ENCODE peak calls at places on chromosomes 5 and 9, in ten cellular contexts. O is tibial nerve, J is left ventricle myocardium inferior, E is Panc1, V is A549, B is body of pancreas, Y is tibial artery, U is heart right ventricle, K is uterus, C is HCT116. T is an unnamed sample. For H3K4me1, the result is how much of the 10 kb centered on the place peaks cover.

GRCh38 chr5:168366124-168366523 is 74.7 kb downstream of the WWC1 start:
- DNase-seq in O (no peak), J (no peak), E (peak), V (peak), B (no peak), Y (no peak), U (no peak), K (no peak), C (no peak), T (no peak)

GRCh38 chr5:79508354-79508753 is 5.6 kb downstream of the HOMER1 start:
- DNase-seq in O (no peak), J (no peak), E (no peak), V (no peak), B (no peak), Y (no peak), U (no peak), K (no peak), C (no peak), T (no peak)

GRCh38 chr9:113609562-113610318 is 146.2 kb downstream of the RGS3 start:
- DNase-seq in O (peak), J (peak), E (no peak), V (no peak), B (peak), Y (peak), U (peak), K (peak), C (no peak), T (no peak)

GRCh38 chr5:95392593-95393182 is 1.5 kb downstream of the FAM81B start:
- DNase-seq in O (no peak), J (no peak), E (no peak), V (peak), B (peak), Y (no peak), U (no peak), K (no peak), C (no peak), T (no peak)

GRCh38 chr9:95627802-95628201 is 111.0 kb upstream of the PTCH1 start:
- DNase-seq in O (no peak), J (no peak), E (no peak), V (no peak), B (no peak), Y (no peak), U (no peak), K (no peak), C (no peak), T (no peak)

GRCh38 chr9:22084336-22085035 is 75.4 kb upstream of the CDKN2B start:
- DNase-seq in O (no peak), J (no peak), E (no peak), V (no peak), B (no peak), Y (no peak), U (no peak), K (no peak), C (peak), T (no peak)

GRCh38 chr5:163964650-163965049 is 459.2 kb downstream of the MAT2B start:
- DNase-seq in O (no peak), J (no peak), E (no peak), V (no peak), B (no peak), Y (no peak), U (no peak), K (no peak), C (no peak), T (no peak)

GRCh38 chr5:135966790-135967189 is 12.0 kb upstream of the LECT2 start:
- DNase-seq in O (no peak), J (no peak), E (no peak), V (no peak), B (no peak), Y (no peak), U (no peak), K (no peak), C (no peak), T (no peak)

GRCh38 chr5:124692324-124692723 is 54.1 kb downstream of the ZNF608 start:
- DNase-seq in O (no peak), J (no peak), E (no peak), V (no peak), B (no peak), Y (no peak), U (no peak), K (no peak), C (no peak), T (no peak)

GRCh38 chr5:142568271-142568995 is 117.5 kb downstream of the FGF1 start:
- DNase-seq in O (no peak), J (no peak), E (no peak), V (no peak), B (no peak), Y (peak), U (peak), K (peak), C (no peak), T (no peak)

GRCh38 chr9:82939451-82939850 is 123.5 kb downstream of the RASEF start:
- DNase-seq in O (no peak), J (no peak), E (no peak), V (peak), B (peak), Y (no peak), U (no peak), K (no peak), C (no peak), T (no peak)

GRCh38 chr5:177519463-177520235 is 2.9 kb upstream of the DDX41 start:
- DNase-seq in O (no peak), J (no peak), E (no peak), V (no peak), B (no peak), Y (no peak), U (no peak), K (no peak), C (no peak), T (peak)

GRCh38 chr5:145362261-145362660 is 472.9 kb downstream of the PRELID2 start:
- DNase-seq in O (no peak), J (no peak), E (no peak), V (peak), B (no peak), Y (no peak), U (no peak), K (no peak), C (no peak), T (no peak)

GRCh38 chr9:18791074-18791473 is 241.9 kb downstream of the SAXO1 start:
- DNase-seq in O (no peak), J (no peak), E (no peak), V (peak), B (no peak), Y (no peak), U (no peak), K (no peak), C (peak), T (no peak)

GRCh38 chr9:99146574-99146973 is 41.7 kb downstream of the TGFBR1 start:
- DNase-seq in O (no peak), J (no peak), E (no peak), V (no peak), B (no peak), Y (no peak), U (no peak), K (no peak), C (no peak), T (no peak)

GRCh38 chr9:16387382-16387781 is 483.1 kb downstream of the BNC2 start:
- DNase-seq in O (no peak), J (no peak), E (no peak), V (no peak), B (no peak), Y (no peak), U (no peak), K (no peak), C (no peak), T (no peak)

GRCh38 chr5:78886650-78887230 is 98.4 kb downstream of the ARSB start:
- DNase-seq in O (no peak), J (no peak), E (no peak), V (peak), B (no peak), Y (no peak), U (no peak), K (no peak), C (no peak), T (no peak)

GRCh38 chr5:32984851-32985250 is 273.7 kb downstream of the NPR3 start:
- DNase-seq in O (no peak), J (no peak), E (no peak), V (no peak), B (no peak), Y (no peak), U (no peak), K (no peak), C (no peak), T (no peak)

GRCh38 chr5:6452622-6453504 is 4.2 kb downstream of the UBE2QL1 start:
- DNase-seq in O (no peak), J (peak), E (no peak), V (no peak), B (no peak), Y (no peak), U (peak), K (no peak), C (no peak), T (no peak)

GRCh38 chr5:6448141-6448491 is 543 bp upstream of the UBE2QL1 start:
- DNase-seq in O (no peak), J (no peak), E (no peak), V (no peak), B (no peak), Y (no peak), U (no peak), K (no peak), C (no peak), T (no peak)

GRCh38 chr5:6448622-6449464 is at the start of gene UBE2QL1:
- DNase-seq in O (no peak), J (no peak), E (no peak), V (peak), B (peak), Y (no peak), U (no peak), K (no peak), C (no peak), T (no peak)

GRCh38 chr5:6449465-6450158 is 953 bp downstream of the UBE2QL1 start:
- DNase-seq in O (no peak), J (no peak), E (no peak), V (no peak), B (no peak), Y (no peak), U (no peak), K (no peak), C (no peak), T (no peak)

GRCh38 chr5:6450235-6450860 is 1.7 kb downstream of the UBE2QL1 start:
- DNase-seq in O (no peak), J (no peak), E (no peak), V (no peak), B (no peak), Y (no peak), U (no peak), K (no peak), C (no peak), T (no peak)
- H3K4me1 ChIP-seq in O (under half), J (under half), E (under half), V (under half), B (under half), Y (under half), U (under half), K (under half), C (under half), T (under half)

DNA sequence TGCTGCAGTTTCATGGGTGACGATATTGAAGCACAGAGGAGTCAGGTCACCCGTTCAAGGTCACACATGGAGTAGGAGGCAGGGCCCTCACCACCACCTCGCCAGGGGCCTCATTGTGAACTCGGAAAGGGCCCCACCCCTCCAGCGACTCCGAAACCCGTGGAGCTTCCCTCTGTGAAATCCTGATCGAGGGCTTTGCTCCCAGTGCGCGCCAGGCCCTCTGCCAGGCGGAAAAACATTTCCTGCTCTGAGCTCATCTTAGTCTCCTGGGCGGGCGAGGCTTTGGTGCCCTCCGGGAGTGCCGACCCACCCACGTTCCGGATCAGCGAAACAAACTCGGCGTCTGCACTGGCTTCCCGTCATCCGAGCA is 75.0 kb upstream of the FCN1 start:
- DNase-seq in O (peak), J (no peak), E (no peak), V (no peak), B (no peak), Y (no peak), U (no peak), K (peak), C (no peak), T (no peak)
- H3K4me3 ChIP-seq in O (no peak), J (peak), E (no peak), V (no peak), B (no peak), Y (no peak), U (no peak), K (no peak), C (no peak), T (no peak)

GRCh38 chr5:122073864-122074263 is 4.2 kb downstream of the LOX start:
- DNase-seq in O (no peak), J (no peak), E (no peak), V (no peak), B (no peak), Y (no peak), U (no peak), K (no peak), C (no peak), T (no peak)

GRCh38 chr5:122078116-122078865 is at the start of gene LOX:
- DNase-seq in O (peak), J (peak), E (no peak), V (peak), B (peak), Y (peak), U (peak), K (peak), C (no peak), T (peak)

GRCh38 chr5:122077451-122078115 is 476 bp downstream of the LOX start:
- DNase-seq in O (peak), J (no peak), E (no peak), V (peak), B (peak), Y (no peak), U (no peak), K (no peak), C (no peak), T (no peak)

GRCh38 chr5:122076023-122076422 is 2.0 kb downstream of the LOX start:
- DNase-seq in O (no peak), J (no peak), E (no peak), V (no peak), B (no peak), Y (no peak), U (no peak), K (no peak), C (no peak), T (no peak)

DNA sequence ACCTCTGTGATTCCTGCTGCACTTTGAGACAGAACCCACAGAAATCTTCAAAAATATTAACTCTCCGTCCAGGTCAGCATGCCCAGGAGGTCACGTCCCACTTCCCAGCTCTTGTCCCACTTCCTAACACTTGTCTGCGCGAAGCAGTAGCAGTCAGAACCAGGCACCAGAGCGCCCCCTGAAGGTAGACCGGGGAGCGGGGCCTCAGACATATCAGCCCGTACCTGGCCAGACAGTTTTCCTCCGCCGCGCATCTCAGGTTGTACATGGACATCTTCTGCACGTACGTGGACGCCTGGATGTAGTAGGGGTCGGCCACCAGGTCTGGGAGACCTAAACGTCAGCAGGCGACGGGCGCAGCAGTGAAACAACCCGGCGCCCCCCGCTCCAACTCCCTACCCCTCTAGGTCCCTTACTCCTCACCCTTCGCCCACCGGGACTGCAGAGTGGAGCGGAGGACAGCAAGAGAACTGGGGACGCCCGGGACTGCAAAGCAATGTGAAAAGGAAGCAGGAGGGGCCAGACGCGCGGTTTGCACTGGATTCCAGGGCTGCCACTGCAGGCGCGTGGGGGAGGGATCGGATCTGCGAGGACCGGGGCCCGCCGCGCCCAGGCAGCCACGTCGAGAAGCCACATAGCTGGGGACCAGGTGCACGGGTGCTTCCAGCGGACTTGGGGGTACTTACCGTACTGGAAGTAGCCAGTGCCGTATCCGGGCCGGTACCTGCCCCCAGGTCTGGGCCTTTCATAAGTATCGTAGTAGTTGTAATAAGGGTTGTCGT is 1.2 kb downstream of the LOX start:
- DNase-seq in O (peak), J (peak), E (no peak), V (peak), B (peak), Y (peak), U (peak), K (peak), C (no peak), T (peak)
- TF ChIP-seq CTCF in O (peak), J (peak), E (peak), V (peak), B (peak), Y (peak), U (peak), K (peak), C (peak), T (peak)

GRCh38 chr9:84283895-84284294 is 56.7 kb downstream of the SLC28A3 start:
- DNase-seq in O (no peak), J (no peak), E (no peak), V (no peak), B (no peak), Y (no peak), U (no peak), K (no peak), C (no peak), T (no peak)

GRCh38 chr9:84285381-84285780 is 55.2 kb downstream of the SLC28A3 start:
- DNase-seq in O (no peak), J (no peak), E (no peak), V (no peak), B (no peak), Y (no peak), U (no peak), K (no peak), C (no peak), T (no peak)
- H3K4me1 ChIP-seq in O (under half), J (under half), E (under half), V (under half), B (under half), Y (under half), U (under half), K (under half), C (under half), T (under half)

DNA sequence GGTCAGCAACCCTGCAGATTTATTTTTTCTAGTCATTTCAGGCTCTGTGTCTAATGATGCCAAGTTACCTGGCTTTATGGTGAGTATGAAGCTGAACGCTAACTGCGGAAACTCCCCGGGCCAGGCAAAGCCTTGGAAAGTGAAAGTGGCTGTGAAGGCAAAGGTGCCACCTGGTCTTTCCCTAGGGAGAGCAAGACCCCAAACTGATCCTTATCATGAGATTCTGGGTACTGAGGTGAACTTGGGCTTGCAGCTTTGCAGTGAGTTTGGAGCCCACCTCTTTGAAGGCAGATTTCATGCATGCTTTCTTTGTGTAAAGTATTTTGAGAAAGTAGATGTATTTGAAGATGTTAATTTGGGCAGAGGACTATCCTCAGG is 63.3 kb downstream of the CARTPT start:
- DNase-seq in O (no peak), J (no peak), E (no peak), V (no peak), B (no peak), Y (no peak), U (no peak), K (no peak), C (no peak), T (no peak)
- H3K4me3 ChIP-seq in O (no peak), J (peak), E (peak), V (no peak), B (no peak), Y (no peak), U (no peak), K (no peak), C (no peak), T (peak)

GRCh38 chr5:35205186-35205585 is 25.1 kb downstream of the PRLR start:
- DNase-seq in O (no peak), J (no peak), E (no peak), V (no peak), B (no peak), Y (no peak), U (no peak), K (no peak), C (no peak), T (no peak)

GRCh38 chr5:35203403-35203802 is 26.9 kb downstream of the PRLR start:
- DNase-seq in O (no peak), J (no peak), E (no peak), V (no peak), B (no peak), Y (no peak), U (no peak), K (no peak), C (no peak), T (no peak)

GRCh38 chr5:35201291-35201690 is 29.0 kb downstream of the PRLR start:
- DNase-seq in O (no peak), J (no peak), E (no peak), V (no peak), B (no peak), Y (no peak), U (no peak), K (no peak), C (no peak), T (no peak)

GRCh38 chr5:35199886-35200285 is 30.4 kb downstream of the PRLR start:
- DNase-seq in O (no peak), J (no peak), E (no peak), V (no peak), B (no peak), Y (no peak), U (no peak), K (no peak), C (no peak), T (no peak)

GRCh38 chr5:35202319-35203111 is 27.8 kb downstream of the PRLR start:
- DNase-seq in O (peak), J (peak), E (no peak), V (peak), B (peak), Y (peak), U (peak), K (no peak), C (peak), T (no peak)
- TF ChIP-seq CTCF in O (peak), J (peak), E (peak), V (peak), B (peak), Y (peak), U (peak), K (no peak), C (peak), T (peak)

DNA sequence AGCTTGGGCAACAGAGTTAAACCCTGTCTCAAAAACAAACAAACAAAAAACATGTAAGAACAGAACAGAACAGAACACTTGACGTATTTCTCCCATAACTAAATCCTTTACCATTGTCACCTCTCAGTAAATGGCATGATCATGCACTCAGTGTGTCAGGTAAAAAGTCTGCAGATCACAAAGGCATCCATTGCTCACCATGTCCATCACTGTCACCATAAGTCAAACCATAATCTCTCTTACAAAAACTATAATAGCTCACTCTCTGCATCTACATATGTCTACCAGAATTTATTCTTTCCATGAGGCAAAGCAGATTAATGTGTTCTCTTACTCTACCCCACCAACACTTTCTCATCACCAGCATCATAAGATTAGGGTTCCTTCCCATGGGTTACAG is 387.5 kb downstream of the CDH12 start:
- DNase-seq in O (no peak), J (no peak), E (no peak), V (no peak), B (no peak), Y (no peak), U (no peak), K (no peak), C (no peak), T (no peak)
- H3K4me1 ChIP-seq in O (under half), J (under half), E (under half), V (under half), B (under half), Y (under half), U (under half), K (under half), C (under half), T (under half)

GRCh38 chr5:137500616-137501225 is 1.6 kb upstream of the SPOCK1 start:
- DNase-seq in O (no peak), J (no peak), E (no peak), V (no peak), B (no peak), Y (no peak), U (no peak), K (no peak), C (no peak), T (no peak)

GRCh38 chr5:137496919-137497318 is 2.2 kb downstream of the SPOCK1 start:
- DNase-seq in O (no peak), J (no peak), E (no peak), V (no peak), B (no peak), Y (no peak), U (no peak), K (no peak), C (no peak), T (no peak)

GRCh38 chr5:137498301-137498735 is 808 bp downstream of the SPOCK1 start:
- DNase-seq in O (no peak), J (no peak), E (no peak), V (peak), B (peak), Y (no peak), U (no peak), K (no peak), C (no peak), T (no peak)

GRCh38 chr5:137497396-137498290 is 1.5 kb downstream of the SPOCK1 start:
- DNase-seq in O (no peak), J (no peak), E (no peak), V (peak), B (no peak), Y (no peak), U (no peak), K (no peak), C (no peak), T (no peak)

GRCh38 chr5:137498736-137499505 is at the start of gene SPOCK1:
- DNase-seq in O (peak), J (peak), E (no peak), V (peak), B (peak), Y (peak), U (peak), K (peak), C (peak), T (no peak)
- H3K4me3 ChIP-seq in O (peak), J (peak), E (peak), V (peak), B (no peak), Y (peak), U (peak), K (peak), C (no peak), T (peak)

T was measured in RWPE2.